ENCODE peak calls at places on chromosomes 6 and 20, in five cellular contexts. A is cardiac muscle cell, Z is tibial nerve, E is dorsolateral prefrontal cortex, M is coronary artery. B is an unnamed sample.

GRCh38 chr20:33005132-33005566 is 916 bp upstream of the SUN5 start:
- DNase-seq in A (no peak), Z (no peak), E (no peak), M (no peak), B (no peak)

GRCh38 chr20:10221022-10221421 is 2.4 kb downstream of the SNAP25 start:
- DNase-seq in A (no peak), Z (no peak), E (no peak), M (no peak), B (no peak)

GRCh38 chr20:36399147-36399968 is 93.2 kb downstream of the DLGAP4 start:
- DNase-seq in A (peak), Z (no peak), E (no peak), M (no peak), B (peak)

GRCh38 chr20:56957737-56958553 is 308.5 kb downstream of the BMP7 start:
- DNase-seq in A (peak), Z (no peak), E (no peak), M (no peak), B (no peak)

GRCh38 chr6:37524025-37524647 is 24.4 kb upstream of the CCDC167 start:
- DNase-seq in A (no peak), Z (no peak), E (no peak), M (no peak), B (no peak)

GRCh38 chr6:88561034-88561973 is 395.2 kb upstream of the CNR1 start:
- DNase-seq in A (no peak), Z (no peak), E (no peak), M (no peak), B (no peak)

GRCh38 chr20:17558154-17558940 is 11.5 kb upstream of the DSTN start:
- DNase-seq in A (no peak), Z (no peak), E (no peak), M (peak), B (no peak)

GRCh38 chr6:11769816-11770545 is 8.6 kb downstream of the ADTRP start:
- DNase-seq in A (no peak), Z (no peak), E (no peak), M (peak), B (no peak)

GRCh38 chr6:4776493-4776966 is 326 bp downstream of the CDYL start:
- DNase-seq in A (peak), Z (no peak), E (peak), M (peak), B (no peak)

GRCh38 chr20:46243707-46244628 is 64.3 kb downstream of the CDH22 start:
- DNase-seq in A (no peak), Z (no peak), E (no peak), M (no peak), B (no peak)

GRCh38 chr6:138500045-138500665 is 861 bp upstream of the NHSL1 start:
- DNase-seq in A (no peak), Z (no peak), E (no peak), M (no peak), B (no peak)

GRCh38 chr6:143549630-143550268 is 38.2 kb upstream of the FUCA2 start:
- DNase-seq in A (no peak), Z (no peak), E (no peak), M (no peak), B (no peak)

GRCh38 chr20:2210646-2211556 is 84.9 kb upstream of the TGM3 start:
- DNase-seq in A (no peak), Z (no peak), E (peak), M (no peak), B (peak)

GRCh38 chr6:127516676-127517273 is 2.4 kb downstream of the MTCL3 start:
- DNase-seq in A (peak), Z (no peak), E (peak), M (no peak), B (no peak)

GRCh38 chr20:58906894-58907293 is 54.4 kb downstream of the GNAS start:
- DNase-seq in A (no peak), Z (no peak), E (no peak), M (no peak), B (peak)

GRCh38 chr6:26657268-26657667 is 2.3 kb downstream of the ZNF322 start:
- DNase-seq in A (no peak), Z (no peak), E (no peak), M (no peak), B (no peak)

GRCh38 chr20:44566018-44566417 is 16.4 kb upstream of the PKIG start:
- DNase-seq in A (no peak), Z (no peak), E (no peak), M (no peak), B (no peak)

GRCh38 chr6:143325379-143326140 is 124.9 kb downstream of the ADAT2 start:
- DNase-seq in A (no peak), Z (no peak), E (no peak), M (no peak), B (no peak)

GRCh38 chr6:5100806-5101205 is 15.7 kb downstream of the PPP1R3G start:
- DNase-seq in A (no peak), Z (no peak), E (no peak), M (no peak), B (no peak)

GRCh38 chr20:57786304-57786942 is 76.6 kb upstream of the PMEPA1 start:
- DNase-seq in A (no peak), Z (no peak), E (no peak), M (no peak), B (no peak)

GRCh38 chr20:19122395-19122794 is 90.0 kb upstream of the SLC24A3 start:
- DNase-seq in A (no peak), Z (no peak), E (no peak), M (no peak), B (no peak)

GRCh38 chr6:142047934-142048592 is 84.7 kb upstream of the GJE1 start:
- DNase-seq in A (no peak), Z (no peak), E (no peak), M (no peak), B (no peak)

GRCh38 chr6:39792501-39793450 is 600 bp downstream of the DAAM2 start:
- DNase-seq in A (no peak), Z (peak), E (no peak), M (no peak), B (no peak)

GRCh38 chr6:144535630-144536029 is 250.5 kb downstream of the UTRN start:
- DNase-seq in A (no peak), Z (no peak), E (no peak), M (no peak), B (no peak)

GRCh38 chr6:28769626-28770402 is 154.0 kb downstream of the TRIM27 start:
- DNase-seq in A (peak), Z (no peak), E (no peak), M (no peak), B (no peak)

GRCh38 chr20:31572042-31572700 is 32.9 kb upstream of the ID1 start:
- DNase-seq in A (no peak), Z (no peak), E (no peak), M (no peak), B (no peak)

GRCh38 chr20:63834545-63834880 is 3.4 kb upstream of the ZBTB46 start:
- DNase-seq in A (no peak), Z (no peak), E (no peak), M (no peak), B (no peak)

GRCh38 chr6:27178001-27178730 is 69.3 kb upstream of the PRSS16 start:
- DNase-seq in A (peak), Z (peak), E (no peak), M (peak), B (no peak)

GRCh38 chr6:166765234-166765541 is 138.1 kb upstream of the RPS6KA2 start:
- DNase-seq in A (no peak), Z (no peak), E (no peak), M (no peak), B (no peak)

GRCh38 chr6:75849329-75850025 is 100.4 kb downstream of the MYO6 start:
- DNase-seq in A (no peak), Z (no peak), E (no peak), M (no peak), B (peak)

GRCh38 chr20:47659904-47660601 is 125.2 kb downstream of the SULF2 start:
- DNase-seq in A (no peak), Z (no peak), E (no peak), M (no peak), B (no peak)

GRCh38 chr20:33654680-33655161 is 7.4 kb upstream of the C20orf144 start:
- DNase-seq in A (no peak), Z (no peak), E (no peak), M (no peak), B (no peak)

GRCh38 chr6:105226598-105227291 is 46.9 kb upstream of the POPDC3 start:
- DNase-seq in A (peak), Z (no peak), E (peak), M (no peak), B (no peak)

GRCh38 chr6:33739611-33740010 is 7.1 kb downstream of the IP6K3 start:
- DNase-seq in A (no peak), Z (no peak), E (no peak), M (no peak), B (no peak)

GRCh38 chr6:33738879-33739278 is 7.8 kb downstream of the IP6K3 start:
- DNase-seq in A (no peak), Z (no peak), E (no peak), M (no peak), B (no peak)

GRCh38 chr6:33742092-33742491 is 4.6 kb downstream of the IP6K3 start:
- DNase-seq in A (no peak), Z (no peak), E (no peak), M (no peak), B (no peak)

GRCh38 chr6:33740794-33741193 is 5.9 kb downstream of the IP6K3 start:
- DNase-seq in A (no peak), Z (no peak), E (no peak), M (no peak), B (no peak)

GRCh38 chr6:33740204-33740608 is 6.5 kb downstream of the IP6K3 start:
- DNase-seq in A (no peak), Z (no peak), E (no peak), M (no peak), B (no peak)
- H3K4me3 ChIP-seq in A (no peak), Z (no peak), E (no peak), M (no peak), B (no peak)

DNA sequence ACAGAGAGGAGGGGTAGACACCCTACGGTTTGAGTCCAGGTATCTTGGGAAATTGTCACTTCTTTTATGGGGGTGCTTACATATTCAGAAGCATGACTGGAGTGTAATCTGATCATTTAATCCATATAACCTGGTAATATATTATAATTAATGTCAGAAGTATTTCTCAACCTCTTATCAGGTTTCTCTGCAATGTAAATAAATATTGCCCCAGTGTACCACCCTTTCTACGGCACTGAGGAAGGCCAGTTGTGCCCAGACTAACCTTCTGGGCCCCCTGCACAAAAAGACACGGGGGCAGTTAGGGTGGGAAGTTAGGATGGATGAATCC is 2.5 kb upstream of the SLC22A2 start:
- DNase-seq in A (no peak), Z (no peak), E (no peak), M (no peak), B (no peak)
- TF ChIP-seq CTCF in A (no peak), Z (no peak), E (no peak), M (no peak), B (no peak)

DNA sequence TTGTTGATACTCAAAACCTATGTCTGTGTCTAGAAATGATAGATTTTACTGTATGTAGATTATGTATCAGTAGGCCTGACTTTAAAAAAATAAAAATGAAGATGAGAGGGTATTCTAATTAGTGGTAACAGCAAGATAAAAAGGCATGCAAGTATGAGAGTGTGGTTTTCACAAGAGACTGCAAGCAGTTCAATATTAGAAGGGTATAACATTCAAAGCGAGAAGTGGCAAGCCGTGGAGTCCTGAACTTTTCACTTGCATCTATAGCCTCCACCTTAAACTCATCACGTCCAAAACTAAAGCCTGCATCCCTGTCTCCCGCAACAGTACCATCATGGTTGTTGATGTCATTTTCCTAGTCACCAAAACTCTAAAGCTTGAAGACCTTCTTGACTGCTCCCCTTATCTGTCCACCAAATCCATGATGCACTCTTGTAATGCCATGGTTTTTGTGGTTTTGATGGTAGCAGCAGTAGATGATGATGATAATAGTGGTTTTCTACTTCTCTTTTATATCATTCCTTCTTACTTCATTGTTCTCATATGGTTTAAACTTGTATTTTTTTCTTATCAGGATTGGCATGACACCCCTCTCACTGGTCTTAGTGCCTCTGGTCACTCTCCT is 9.2 kb upstream of the CGA start:
- DNase-seq in A (no peak), Z (no peak), E (no peak), M (no peak), B (no peak)
- H3K4me3 ChIP-seq in A (no peak), Z (no peak), E (no peak), M (no peak), B (no peak)

GRCh38 chr6:162416307-162416706 is 311.3 kb downstream of the PRKN start:
- DNase-seq in A (no peak), Z (no peak), E (no peak), M (no peak), B (no peak)

GRCh38 chr6:162421004-162421403 is 306.6 kb downstream of the PRKN start:
- DNase-seq in A (no peak), Z (no peak), E (no peak), M (no peak), B (no peak)

GRCh38 chr6:162416845-162417537 is 310.6 kb downstream of the PRKN start:
- DNase-seq in A (no peak), Z (no peak), E (no peak), M (no peak), B (no peak)
- TF ChIP-seq CTCF in A (no peak), Z (no peak), E (no peak), M (no peak), B (no peak)

DNA sequence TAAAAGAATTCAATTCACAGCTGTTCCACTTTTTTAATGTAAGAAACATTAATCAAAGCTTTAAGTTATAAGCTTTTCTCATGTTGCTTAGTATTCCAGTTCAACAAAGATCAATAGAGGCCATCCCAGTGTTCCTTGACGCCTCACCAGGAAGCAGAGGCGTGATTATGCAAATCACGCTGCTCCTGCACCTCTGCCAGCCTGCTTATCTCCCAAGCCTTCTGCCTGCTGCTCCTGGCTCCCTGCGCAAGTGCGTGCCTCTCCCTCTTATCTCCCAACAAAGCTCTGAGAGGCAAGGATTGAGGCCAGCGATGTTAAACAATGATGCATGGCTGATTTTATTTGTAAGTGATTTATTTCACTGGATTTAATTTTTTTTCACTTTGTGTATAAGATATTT is 42.8 kb downstream of the INSM1 start:
- DNase-seq in A (peak), Z (no peak), E (peak), M (no peak), B (no peak)
- H3K4me3 ChIP-seq in A (no peak), Z (no peak), E (peak), M (no peak), B (no peak)

DNA sequence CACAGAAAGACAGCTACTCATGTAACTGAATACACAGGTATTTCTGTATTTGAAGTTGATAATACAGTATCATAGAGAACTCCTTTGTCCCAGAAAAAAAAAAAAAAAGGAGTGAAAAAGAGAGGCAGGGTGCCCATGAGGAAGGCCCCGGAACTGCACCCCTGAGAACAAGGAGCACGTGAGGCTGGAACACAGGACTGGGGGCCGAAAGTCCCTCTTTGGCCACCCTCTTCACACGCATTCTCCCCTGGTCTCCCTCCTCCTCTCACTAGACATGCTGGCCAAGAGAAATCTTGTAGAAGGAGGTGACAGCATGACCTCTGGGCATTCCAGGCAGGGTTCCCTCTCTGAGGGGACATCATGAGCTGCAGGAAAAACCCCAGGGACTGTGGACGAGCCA is 62.7 kb upstream of the TRAF3IP2 start:
- DNase-seq in A (no peak), Z (no peak), E (no peak), M (no peak), B (no peak)
- TF ChIP-seq CTCF in A (peak), Z (peak), E (peak), M (no peak), B (no peak)

GRCh38 chr6:106527979-106528378 is 101.3 kb downstream of the RTN4IP1 start:
- DNase-seq in A (no peak), Z (no peak), E (no peak), M (no peak), B (no peak)
- H3K4me3 ChIP-seq in A (no peak), Z (no peak), E (no peak), M (no peak), B (no peak)

GRCh38 chr20:3630429-3630828 is 32.8 kb downstream of the GFRA4 start:
- DNase-seq in A (no peak), Z (no peak), E (no peak), M (no peak), B (no peak)

GRCh38 chr20:3633913-3634478 is 29.2 kb downstream of the GFRA4 start:
- DNase-seq in A (no peak), Z (no peak), E (no peak), M (no peak), B (no peak)

GRCh38 chr20:3631534-3631933 is 31.7 kb downstream of the GFRA4 start:
- DNase-seq in A (no peak), Z (no peak), E (no peak), M (no peak), B (no peak)

GRCh38 chr20:3629893-3630292 is 33.3 kb downstream of the GFRA4 start:
- DNase-seq in A (no peak), Z (no peak), E (no peak), M (no peak), B (no peak)

DNA sequence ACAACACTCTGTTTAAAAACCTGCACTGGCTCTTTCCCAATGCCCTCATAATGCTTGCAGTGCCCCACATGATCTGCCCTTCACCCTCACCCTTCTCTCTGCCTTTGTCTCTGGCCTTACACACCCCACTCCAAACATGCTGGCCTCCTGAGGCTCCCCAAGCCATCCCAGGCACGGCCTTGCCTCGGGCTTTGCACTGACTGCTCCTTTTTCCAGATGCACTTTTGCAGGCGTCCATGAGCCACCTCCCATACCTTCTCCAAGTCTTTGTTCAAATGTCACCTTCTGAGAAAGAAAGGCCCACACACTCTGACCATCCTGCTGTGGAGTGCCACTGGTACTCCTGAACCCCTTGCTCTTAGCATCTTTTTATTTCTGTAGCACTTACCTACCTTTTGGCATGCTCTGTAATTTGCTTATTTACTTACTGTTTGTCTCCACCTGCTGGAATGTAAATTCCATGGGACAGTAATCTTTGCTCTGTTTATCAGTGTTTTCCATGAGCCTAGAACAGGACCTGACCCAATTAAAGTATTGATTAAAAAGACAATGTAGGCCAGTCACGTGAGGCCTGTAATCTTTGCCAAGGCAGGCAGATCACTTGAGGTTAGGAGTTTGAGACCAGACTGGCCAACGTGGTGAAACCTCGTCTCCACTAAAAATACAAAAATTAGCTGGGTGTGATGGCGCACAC is 30.7 kb downstream of the GFRA4 start:
- DNase-seq in A (no peak), Z (no peak), E (no peak), M (no peak), B (no peak)
- TF ChIP-seq CTCF in A (no peak), Z (no peak), E (no peak), M (no peak), B (peak)

DNA sequence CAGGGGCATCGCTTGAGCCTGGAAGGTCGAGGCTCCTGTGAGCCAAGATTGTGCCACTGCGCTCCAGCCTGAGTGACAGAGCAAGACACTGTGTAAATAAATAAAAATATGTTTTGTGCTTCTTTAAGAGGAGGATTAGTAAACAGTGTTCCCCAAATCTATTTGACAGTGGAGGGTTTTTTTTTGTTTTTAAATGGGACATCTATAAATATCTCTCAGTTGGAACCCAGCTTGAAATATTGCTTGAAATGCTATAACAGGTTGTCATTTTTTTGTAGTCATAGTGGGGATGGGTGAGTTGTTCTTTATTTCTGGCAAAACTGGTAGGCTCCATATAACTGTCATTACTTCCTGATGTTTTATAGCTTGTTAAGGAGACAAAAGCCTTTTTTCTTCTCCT is 54.3 kb downstream of the CARMIL1 start:
- DNase-seq in A (no peak), Z (no peak), E (no peak), M (no peak), B (no peak)
- H3K4me3 ChIP-seq in A (no peak), Z (no peak), E (no peak), M (no peak), B (no peak)

B was measured in LNCaP clone FGC.